ENCODE peak calls at places on chromosomes 12 and 14, in nine cellular contexts. U is endothelial cell, I is T-helper 2 cell, S is neural crest cell, L is GM19239, A is amniotic stem cell, G is astrocyte of the cerebellum, O is lung microvascular endothelial cell, T is glutamatergic neuron. H is an unnamed sample.

GRCh38 chr12:124278389-124279101 is 16.3 kb upstream of the RFLNA start:
- DNase-seq in G (no peak), S (peak; percentile 56), L (no peak), I (no peak), U (no peak), T (no peak), O (no peak), A (no peak), H (no peak)

GRCh38 chr14:24662753-24663152 is 28.8 kb upstream of the GZMB start:
- DNase-seq in O (peak; percentile 22), L (no peak), S (no peak), I (no peak), T (no peak), A (no peak), U (no peak), G (no peak), H (no peak)

GRCh38 chr14:99037777-99038176 is 234.2 kb downstream of the BCL11B start:
- DNase-seq in S (no peak), I (no peak), A (no peak), U (no peak), G (no peak), O (no peak), T (no peak), L (no peak), H (no peak)

GRCh38 chr14:105911006-105911847 is 384.8 kb downstream of the TMEM121 start:
- DNase-seq in I (no peak), A (no peak), L (no peak), T (no peak), U (no peak), O (no peak), G (no peak), S (no peak), H (no peak)

GRCh38 chr12:89309815-89310214 is 42.5 kb downstream of the DUSP6 start:
- DNase-seq in T (no peak), G (no peak), O (no peak), L (no peak), U (no peak), S (no peak), A (no peak), I (no peak), H (no peak)

GRCh38 chr14:71556730-71557129 is 375.5 kb upstream of the RGS6 start:
- DNase-seq in I (no peak), U (no peak), O (no peak), T (no peak), A (no peak), S (no peak), L (no peak), G (no peak), H (no peak)

GRCh38 chr12:31582155-31582554 is 8.8 kb downstream of the DENND5B start:
- DNase-seq in L (no peak), U (no peak), I (no peak), A (no peak), O (no peak), T (no peak), G (no peak), S (no peak), H (no peak)

GRCh38 chr14:72583316-72584272 is 310.3 kb downstream of the DPF3 start:
- DNase-seq in U (no peak), I (no peak), T (no peak), L (no peak), A (no peak), S (no peak), G (no peak), O (no peak), H (no peak)

GRCh38 chr14:24332094-24332983 is 2.5 kb downstream of the ADCY4 start:
- DNase-seq in I (peak; percentile 79), G (no peak), A (peak; percentile 45), L (peak; percentile 95), U (peak; percentile 64), T (peak; percentile 73), S (peak; percentile 59), O (peak; percentile 75), H (peak; percentile 68)

GRCh38 chr14:103404920-103405319 is 19.7 kb downstream of the MARK3 start:
- DNase-seq in L (no peak), I (no peak), G (no peak), A (no peak), T (no peak), S (no peak), O (no peak), U (no peak), H (no peak)

GRCh38 chr14:91891721-91892220 is 24.4 kb upstream of the TC2N start:
- DNase-seq in A (no peak), T (no peak), U (no peak), L (no peak), I (no peak), S (no peak), G (peak; percentile 49), O (no peak), H (no peak)

GRCh38 chr12:123142948-123143752 is 7.7 kb downstream of the PITPNM2 start:
- DNase-seq in I (no peak), S (no peak), L (no peak), G (no peak), A (no peak), U (no peak), T (no peak), O (no peak), H (no peak)

GRCh38 chr14:94388896-94389469 is 581 bp upstream of the SERPINA1 start:
- DNase-seq in G (no peak), U (no peak), A (no peak), T (no peak), I (no peak), S (no peak), O (no peak), L (no peak), H (no peak)

GRCh38 chr12:124994435-124994975 is 1.1 kb downstream of the BRI3BP start:
- DNase-seq in S (no peak), I (no peak), G (no peak), T (no peak), L (no peak), U (no peak), O (no peak), A (no peak), H (no peak)

GRCh38 chr14:23937121-23937692 is 16.4 kb upstream of the DHRS4 start:
- DNase-seq in T (no peak), U (no peak), L (no peak), A (no peak), I (no peak), O (no peak), G (no peak), S (no peak), H (no peak)

GRCh38 chr12:112850343-112850742 is 56.4 kb upstream of the OAS1 start:
- DNase-seq in S (no peak), T (no peak), G (no peak), L (no peak), I (no peak), U (no peak), O (peak; percentile 5), A (no peak), H (no peak)

GRCh38 chr12:100544165-100544564 is 29.3 kb upstream of the GAS2L3 start:
- DNase-seq in U (no peak), G (no peak), A (no peak), I (no peak), T (no peak), O (no peak), L (no peak), S (no peak), H (no peak)

GRCh38 chr14:32212833-32213232 is 9.8 kb upstream of the RNU6-8 start:
- DNase-seq in L (no peak), I (no peak), U (no peak), S (no peak), G (no peak), O (no peak), T (no peak), A (no peak), H (no peak)

GRCh38 chr12:93226356-93226755 is 151.4 kb upstream of the NUDT4 start:
- DNase-seq in G (no peak), U (no peak), I (no peak), S (no peak), A (no peak), T (no peak), O (peak; percentile 80), L (no peak), H (no peak)

GRCh38 chr14:23361320-23361719 is 3.7 kb downstream of the EFS start:
- DNase-seq in U (no peak), T (no peak), A (no peak), L (no peak), G (no peak), I (no peak), O (no peak), S (no peak), H (no peak)

GRCh38 chr14:34324363-34324795 is 137.7 kb downstream of the SPTSSA start:
- DNase-seq in U (peak; percentile 55), O (peak; percentile 57), G (no peak), A (no peak), T (no peak), S (peak; percentile 42), L (no peak), I (no peak), H (no peak)

GRCh38 chr14:91438845-91439244 is 21.2 kb upstream of the CCDC88C start:
- DNase-seq in S (no peak), L (no peak), T (no peak), U (no peak), G (no peak), O (no peak), I (no peak), A (no peak), H (no peak)

GRCh38 chr12:121438905-121439304 is 39.0 kb downstream of the RNF34 start:
- DNase-seq in T (no peak), A (no peak), L (no peak), U (no peak), G (no peak), S (no peak), I (no peak), O (no peak), H (no peak)